ENCODE peak calls at places on chromosomes 2 and 18, in five cellular contexts. F, N, I, T and C are unnamed samples.

GRCh38 chr2:133668547-133668946 is 100.3 kb upstream of the NCKAP5 start:
- DNase-seq in N (no peak), F (no peak), T (no peak), I (no peak), C (no peak)

GRCh38 chr2:164803772-164804466 is 37.7 kb downstream of the COBLL1 start:
- DNase-seq in F (no peak), N (no peak), T (no peak), I (no peak), C (no peak)

GRCh38 chr2:143808166-143808565 is 678.9 kb downstream of the ARHGAP15 start:
- DNase-seq in N (peak; percentile 77), F (no peak), T (no peak), I (no peak), C (no peak)

GRCh38 chr2:169047253-169048250 is 16.4 kb upstream of the ABCB11 start:
- DNase-seq in T (no peak), F (no peak), I (no peak), N (no peak), C (no peak)

GRCh38 chr2:130837175-130837810 is 579 bp downstream of the ARHGEF4 start:
- DNase-seq in N (no peak), F (peak; percentile 41), I (no peak), T (no peak), C (no peak)

GRCh38 chr18:48733854-48734253 is 195.0 kb downstream of the CTIF start:
- DNase-seq in F (no peak), I (no peak), N (no peak), T (no peak), C (no peak)

GRCh38 chr18:31581498-31582197 is 10.0 kb upstream of the TTR start:
- DNase-seq in I (no peak), F (no peak), T (peak; percentile 53), N (no peak), C (no peak)

GRCh38 chr2:160275646-160276045 is 75.6 kb upstream of the ITGB6 start:
- DNase-seq in F (no peak), T (no peak), I (no peak), N (no peak), C (no peak)

GRCh38 chr2:40488927-40489677 is 37.2 kb upstream of the SLC8A1 start:
- DNase-seq in F (no peak), I (no peak), N (peak; percentile 57), T (peak; percentile 61), C (no peak)

GRCh38 chr2:239143858-239144712 is 256.7 kb downstream of the HDAC4 start:
- DNase-seq in T (peak; percentile 69), I (no peak), N (peak; percentile 65), F (peak; percentile 67), C (peak; percentile 61)

GRCh38 chr2:83305758-83306378 is 1153.2 kb downstream of the SUCLG1 start:
- DNase-seq in F (no peak), I (peak; percentile 36), T (no peak), N (no peak), C (no peak)

GRCh38 chr18:61893304-61893970 is 630 bp upstream of the RNF152 start:
- DNase-seq in I (peak; percentile 48), F (peak; percentile 81), N (peak; percentile 14), T (peak; percentile 47), C (peak; percentile 24)

GRCh38 chr2:240245706-240246105 is 105.2 kb upstream of the OTOS start:
- DNase-seq in N (peak; percentile 76), T (peak; percentile 29), I (no peak), F (no peak), C (peak; percentile 65)

GRCh38 chr2:239441261-239441701 is 40.5 kb upstream of the HDAC4 start:
- DNase-seq in N (peak; percentile 73), I (no peak), T (no peak), F (peak; percentile 22), C (no peak)

GRCh38 chr18:45723921-45724320 is at the start of gene SLC14A1:
- DNase-seq in T (no peak), F (no peak), N (no peak), I (no peak), C (no peak)

GRCh38 chr2:240786871-240787311 is 33.1 kb downstream of the KIF1A start:
- DNase-seq in F (no peak), T (no peak), I (no peak), N (no peak), C (peak; percentile 4)

GRCh38 chr2:189943009-189943408 is 119.5 kb downstream of the MSTN start:
- DNase-seq in T (no peak), I (no peak), F (no peak), N (no peak), C (no peak)

GRCh38 chr2:58856100-58856499 is 615.0 kb upstream of the FANCL start:
- DNase-seq in N (no peak), I (no peak), T (no peak), F (no peak), C (no peak)

GRCh38 chr18:57850063-57850462 is 46.9 kb upstream of the ATP8B1 start:
- DNase-seq in F (no peak), T (no peak), I (no peak), N (no peak), C (no peak)

GRCh38 chr18:48295586-48296311 is 113.4 kb downstream of the ZBTB7C start:
- DNase-seq in I (no peak), T (peak; percentile 34), N (peak; percentile 36), F (peak; percentile 73), C (no peak)

GRCh38 chr2:33275689-33276444 is 200.6 kb upstream of the RASGRP3 start:
- DNase-seq in T (peak; percentile 81), I (peak; percentile 77), N (peak; percentile 41), F (no peak), C (no peak)

GRCh38 chr2:88626171-88627054 is 851 bp downstream of the EIF2AK3 start:
- DNase-seq in T (no peak), I (peak; percentile 68), N (peak; percentile 53), F (peak; percentile 69), C (peak; percentile 10)

GRCh38 chr2:62465741-62466500 is 40.1 kb downstream of the TMEM17 start:
- DNase-seq in F (peak; percentile 51), T (peak; percentile 66), I (no peak), N (peak; percentile 37), C (no peak)

GRCh38 chr2:88307817-88308216 is 137.7 kb downstream of the THNSL2 start:
- DNase-seq in N (peak; percentile 43), F (peak; percentile 24), T (no peak), I (no peak), C (no peak)

GRCh38 chr2:78908973-78909372 is 116.5 kb upstream of the REG3G start:
- DNase-seq in T (no peak), F (no peak), N (no peak), I (no peak), C (no peak)

GRCh38 chr2:439077-439476 is 151.2 kb upstream of the ALKAL2 start:
- DNase-seq in N (no peak), I (no peak), F (peak; percentile 25), T (no peak), C (peak; percentile 24)

GRCh38 chr18:55185391-55185790 is 226.1 kb upstream of the CCDC68 start:
- DNase-seq in T (no peak), F (no peak), I (no peak), N (no peak), C (no peak)

GRCh38 chr2:217222511-217222910 is 362.6 kb upstream of the TNP1 start:
- DNase-seq in T (no peak), I (no peak), N (peak; percentile 91), F (no peak), C (no peak)

GRCh38 chr2:224861266-224861665 is 145.1 kb upstream of the CCDC195 start:
- DNase-seq in N (no peak), T (no peak), I (no peak), F (no peak), C (no peak)

GRCh38 chr2:70078384-70078783 is 8.9 kb upstream of the PCBP1 start:
- DNase-seq in N (peak; percentile 58), F (no peak), T (no peak), I (no peak), C (no peak)

GRCh38 chr2:8564475-8564874 is 117.4 kb upstream of the ID2 start:
- DNase-seq in N (no peak), T (no peak), I (no peak), F (no peak), C (no peak)

GRCh38 chr2:124572953-124573634 is 548.0 kb downstream of the CNTNAP5 start:
- DNase-seq in T (no peak), I (no peak), F (no peak), N (no peak), C (no peak)

GRCh38 chr2:236781933-236782788 is 212.5 kb downstream of the ACKR3 start:
- DNase-seq in I (no peak), F (peak; percentile 39), T (no peak), N (no peak), C (no peak)

GRCh38 chr2:112183327-112184025 is 45.3 kb downstream of the FBLN7 start:
- DNase-seq in F (no peak), T (no peak), I (no peak), N (no peak), C (no peak)

GRCh38 chr2:69535739-69536374 is 98.6 kb upstream of the NFU1 start:
- DNase-seq in T (no peak), N (peak; percentile 57), I (no peak), F (no peak), C (no peak)

DNA sequence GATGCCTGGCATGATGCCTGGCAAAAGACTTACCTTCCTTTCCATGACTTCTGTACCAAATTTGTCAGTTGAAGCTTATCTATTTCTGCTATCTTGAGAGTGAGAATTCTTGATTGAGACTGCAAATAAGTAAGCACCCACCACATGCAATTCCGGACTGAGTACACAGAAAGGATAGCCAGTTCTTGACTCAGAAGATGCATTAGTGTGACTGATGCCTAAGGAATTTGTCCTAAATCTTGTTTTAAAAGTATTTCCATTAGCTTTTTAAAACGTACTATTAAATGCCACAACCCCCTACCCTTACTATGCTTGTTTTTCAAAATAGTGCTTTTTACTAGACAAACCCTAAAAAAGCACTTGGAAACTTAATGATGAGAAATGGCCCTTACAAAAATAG is 545 bp downstream of the MPP4 start:
- DNase-seq in T (peak; percentile 70), I (no peak), F (no peak), N (no peak), C (no peak)
- H3K4me3 ChIP-seq in T (no peak overlapping the region), I (no peak overlapping the region), F (no peak overlapping the region), N (no peak overlapping the region), C (no peak overlapping the region)

GRCh38 chr2:163343316-163343715 is 392.5 kb downstream of the FIGN start:
- DNase-seq in T (no peak), N (peak; percentile 20), F (peak; percentile 24), I (no peak), C (no peak)

GRCh38 chr2:163345795-163346573 is 389.8 kb downstream of the FIGN start:
- DNase-seq in T (peak; percentile 62), I (no peak), N (peak; percentile 85), F (peak; percentile 76), C (no peak)

GRCh38 chr2:163351966-163352365 is 383.8 kb downstream of the FIGN start:
- DNase-seq in T (no peak), F (no peak), I (no peak), N (no peak), C (no peak)

GRCh38 chr2:163347982-163348842 is 387.6 kb downstream of the FIGN start:
- DNase-seq in T (peak; percentile 95), N (peak; percentile 95), I (no peak), F (peak; percentile 91), C (no peak)

GRCh38 chr2:163348843-163349395 is 386.9 kb downstream of the FIGN start:
- DNase-seq in T (peak; percentile 84), F (peak; percentile 42), N (peak; percentile 98), I (no peak), C (no peak)
- H3K4me3 ChIP-seq in T (no peak overlapping the region), F (peak overlapping the region; percentile 13), N (peak overlapping the region; percentile 54), I (no peak overlapping the region), C (no peak overlapping the region)

GRCh38 chr2:172749377-172749776 is 13.7 kb downstream of the RAPGEF4 start:
- DNase-seq in I (no peak), F (no peak), T (no peak), N (no peak), C (no peak)
- H3K4me3 ChIP-seq in I (no peak overlapping the region), F (no peak overlapping the region), T (no peak overlapping the region), N (no peak overlapping the region), C (no peak overlapping the region)

GRCh38 chr2:223601932-223602676 is at the start of gene SCG2:
- DNase-seq in F (peak; percentile 85), T (peak; percentile 95), I (no peak), N (peak; percentile 72), C (peak; percentile 89)
- H3K4me3 ChIP-seq in F (no peak within 1 kb of the TSS), T (no peak within 1 kb of the TSS), I (no peak within 1 kb of the TSS), N (no peak within 1 kb of the TSS), C (peak within 1 kb of the TSS; percentile 92)